ENCODE peak calls at places on chromosome 18, in five cellular contexts. M is pancreas; Y is CD8-positive, alpha-beta memory T cell; A is MM.1S; C is fibroblast of lung. I is an unnamed sample.

GRCh38 chr18:48914581-48915251 is 36.0 kb downstream of the SMAD7 start:
- DNase-seq in M (no peak), C (no peak), Y (no peak), A (peak; percentile 87), I (no peak)

GRCh38 chr18:29154196-29154757 is 977.3 kb upstream of the CDH2 start:
- DNase-seq in Y (no peak), A (no peak), M (no peak), C (peak; percentile 82), I (no peak)

GRCh38 chr18:60984496-60984895 is 348.7 kb upstream of the CDH20 start:
- DNase-seq in Y (no peak), C (peak; percentile 97), M (no peak), A (no peak), I (no peak)

GRCh38 chr18:2687390-2688001 is 32.0 kb downstream of the SMCHD1 start:
- DNase-seq in A (peak; percentile 41), Y (no peak), M (no peak), C (no peak), I (no peak)

GRCh38 chr18:49052891-49053644 is 102.3 kb upstream of the SMAD7 start:
- DNase-seq in Y (peak; percentile 9), C (peak; percentile 99), A (no peak), M (no peak), I (no peak)

GRCh38 chr18:62751341-62751821 is 36.0 kb downstream of the PHLPP1 start:
- DNase-seq in M (no peak), Y (no peak), C (peak; percentile 73), A (no peak), I (no peak)

GRCh38 chr18:506264-506663 is 5.8 kb upstream of the COLEC12 start:
- DNase-seq in C (peak; percentile 46), A (no peak), M (no peak), Y (no peak), I (no peak)

GRCh38 chr18:39846277-39846676 is 2108.8 kb upstream of the PIK3C3 start:
- DNase-seq in M (no peak), Y (no peak), C (no peak), A (no peak), I (peak; percentile 57)

GRCh38 chr18:1840878-1841277 is 730.4 kb downstream of the METTL4 start:
- DNase-seq in M (no peak), A (no peak), Y (no peak), C (no peak), I (no peak)

GRCh38 chr18:40159141-40160017 is 1795.7 kb upstream of the PIK3C3 start:
- DNase-seq in C (peak; percentile 33), M (no peak), A (peak; percentile 51), Y (no peak), I (no peak)

GRCh38 chr18:59563386-59563785 is 133.8 kb downstream of the CCBE1 start:
- DNase-seq in C (no peak), M (no peak), A (no peak), Y (no peak), I (no peak)

GRCh38 chr18:62773691-62774090 is 58.4 kb downstream of the PHLPP1 start:
- DNase-seq in M (no peak), C (no peak), A (no peak), Y (no peak), I (no peak)

GRCh38 chr18:4433762-4434161 is 21.3 kb downstream of the DLGAP1 start:
- DNase-seq in M (no peak), Y (no peak), C (peak; percentile 92), A (no peak), I (no peak)

GRCh38 chr18:48749768-48750167 is 201.0 kb downstream of the SMAD7 start:
- DNase-seq in M (no peak), A (no peak), Y (no peak), C (peak; percentile 81), I (no peak)

GRCh38 chr18:48661421-48661820 is 122.6 kb downstream of the CTIF start:
- DNase-seq in Y (no peak), M (no peak), A (no peak), C (no peak), I (no peak)

GRCh38 chr18:61551586-61551985 is 218.4 kb downstream of the CDH20 start:
- DNase-seq in Y (peak; percentile 11), A (peak; percentile 60), M (peak; percentile 41), C (peak; percentile 78), I (no peak)

GRCh38 chr18:21762181-21762772 is 21.7 kb downstream of the MIB1 start:
- DNase-seq in A (no peak), M (no peak), C (no peak), Y (no peak), I (no peak)

GRCh38 chr18:27685807-27686412 is 491.0 kb downstream of the CDH2 start:
- DNase-seq in Y (no peak), M (no peak), A (peak; percentile 19), C (peak; percentile 42), I (no peak)

GRCh38 chr18:78721281-78721949 is 258.2 kb upstream of the SALL3 start:
- DNase-seq in A (no peak), Y (no peak), C (no peak), M (no peak), I (peak; percentile 26)
- H3K27ac ChIP-seq in A (no peak overlapping the region), Y (no peak overlapping the region), C (no peak overlapping the region), M (no peak overlapping the region), I (no peak overlapping the region)

GRCh38 chr18:44786697-44787096 is 106.0 kb downstream of the SETBP1 start:
- DNase-seq in C (no peak), M (no peak), A (peak; percentile 88), Y (no peak), I (no peak)
- H3K27ac ChIP-seq in C (no peak overlapping the region), M (no peak overlapping the region), A (peak overlapping the region; percentile 46), Y (no peak overlapping the region), I (no peak overlapping the region)

GRCh38 chr18:36623681-36624080 is 205.1 kb downstream of the TPGS2 start:
- DNase-seq in M (no peak), C (no peak), Y (no peak), A (no peak), I (no peak)
- H3K27ac ChIP-seq in M (no peak overlapping the region), C (no peak overlapping the region), Y (no peak overlapping the region), A (no peak overlapping the region), I (no peak overlapping the region)

GRCh38 chr18:58391932-58392331 is 237.0 kb downstream of the ALPK2 start:
- DNase-seq in Y (no peak), C (no peak), A (no peak), M (no peak), I (no peak)
- H3K27ac ChIP-seq in Y (no peak overlapping the region), C (no peak overlapping the region), A (no peak overlapping the region), M (no peak overlapping the region), I (no peak overlapping the region)

DNA sequence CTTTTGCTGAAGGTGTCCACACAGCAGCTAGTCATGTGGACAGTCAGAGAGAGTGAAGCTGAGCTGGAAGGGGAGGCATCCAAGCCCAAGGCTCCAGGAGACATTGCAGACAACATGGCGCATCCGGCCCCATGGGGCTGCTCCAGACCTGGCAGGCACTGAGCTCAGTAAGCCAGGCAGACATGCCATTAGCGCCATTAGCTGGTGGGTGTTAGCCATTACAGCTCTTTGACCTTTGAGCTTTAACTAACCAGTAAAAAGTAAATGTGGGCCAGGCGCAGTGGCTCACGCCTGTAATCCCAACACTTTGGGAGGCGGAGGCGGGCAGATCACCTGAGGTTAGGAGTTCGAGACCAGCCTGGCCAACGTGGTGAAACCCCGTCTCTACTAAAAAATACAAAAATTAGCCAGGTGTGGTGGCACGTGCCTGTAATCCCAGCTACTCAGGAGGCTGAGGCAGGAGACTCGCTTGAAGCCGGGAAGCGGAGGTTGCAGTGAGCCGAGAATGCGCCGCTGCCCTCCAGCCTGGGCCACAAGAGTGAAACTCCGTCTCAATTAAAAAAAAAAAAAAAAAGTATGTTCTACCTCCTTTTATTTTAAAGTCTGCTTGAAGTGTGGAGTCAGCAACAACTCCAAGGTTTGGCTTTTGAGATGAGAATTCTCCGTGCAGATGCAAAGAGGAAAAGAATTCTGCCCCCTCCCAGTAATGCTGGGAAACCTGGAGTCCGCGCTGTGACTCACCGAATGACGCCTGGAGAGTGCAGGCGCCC is 69.4 kb downstream of the TWSG1 start:
- DNase-seq in A (no peak), Y (no peak), M (no peak), C (no peak), I (no peak)
- H3K27ac ChIP-seq in A (no peak overlapping the region), Y (peak overlapping the region; percentile 53), M (no peak overlapping the region), C (no peak overlapping the region), I (no peak overlapping the region)

GRCh38 chr18:79397288-79397829 is 1.6 kb downstream of the NFATC1 start:
- DNase-seq in M (no peak), A (no peak), Y (no peak), C (no peak), I (peak; percentile 71)

GRCh38 chr18:79396431-79397287 is 929 bp downstream of the NFATC1 start:
- DNase-seq in A (no peak), Y (peak; percentile 35), C (peak; percentile 59), M (peak; percentile 39), I (peak; percentile 62)

GRCh38 chr18:79394438-79395307 is 1.1 kb upstream of the NFATC1 start:
- DNase-seq in C (peak; percentile 56), M (no peak), A (no peak), Y (peak; percentile 53), I (peak; percentile 79)

GRCh38 chr18:79395308-79395640 is 456 bp upstream of the NFATC1 start:
- DNase-seq in A (no peak), C (no peak), M (no peak), Y (no peak), I (no peak)

GRCh38 chr18:79395761-79396404 is at the start of gene NFATC1:
- DNase-seq in C (peak; percentile 73), A (no peak), M (peak; percentile 59), Y (peak; percentile 58), I (peak; percentile 87)
- H3K27ac ChIP-seq in C (no peak within 1 kb of the TSS), A (no peak within 1 kb of the TSS), M (no peak within 1 kb of the TSS), Y (no peak within 1 kb of the TSS), I (peak within 1 kb of the TSS; percentile 90)

GRCh38 chr18:50092250-50092780 is 102.6 kb downstream of the MYO5B start:
- DNase-seq in Y (no peak), M (no peak), A (peak; percentile 21), C (no peak), I (no peak)
- H3K27ac ChIP-seq in Y (no peak overlapping the region), M (no peak overlapping the region), A (peak overlapping the region; percentile 92), C (no peak overlapping the region), I (no peak overlapping the region)

GRCh38 chr18:23575309-23575651 is 11.0 kb downstream of the NPC1 start:
- DNase-seq in M (no peak), C (no peak), Y (no peak), A (no peak), I (peak; percentile 48)
- H3K27ac ChIP-seq in M (no peak overlapping the region), C (no peak overlapping the region), Y (peak overlapping the region; percentile 62), A (no peak overlapping the region), I (peak overlapping the region; percentile 85)

GRCh38 chr18:33944493-33944892 is 280.2 kb downstream of the NOL4 start:
- DNase-seq in Y (no peak), M (no peak), C (no peak), A (no peak), I (no peak)
- H3K27ac ChIP-seq in Y (no peak overlapping the region), M (no peak overlapping the region), C (no peak overlapping the region), A (no peak overlapping the region), I (no peak overlapping the region)

I was measured in left lung.